ENCODE peak calls at places on chromosomes 3 and 15, in eight cellular contexts. One of them, this sample, is unnamed.

GRCh38 chr3:172512363-172512762 is 10.9 kb downstream of the TNFSF10 start:
- DNase-seq in osteocyte: no peak
- DNase-seq in NCI-H2081: no peak
- DNase-seq in HTR-8/SVneo: no peak
- DNase-seq in HS-5: no peak
- DNase-seq in mammary epithelial cell: no peak
- DNase-seq in HCEC 1CT: no peak
- DNase-seq in HFFc6: no peak
- DNase-seq in this sample: peak

GRCh38 chr3:149342413-149343340 is 9.2 kb upstream of the TM4SF18 start:
- DNase-seq in osteocyte: no peak
- DNase-seq in NCI-H2081: no peak
- DNase-seq in HTR-8/SVneo: peak
- DNase-seq in HS-5: peak
- DNase-seq in mammary epithelial cell: peak
- DNase-seq in HCEC 1CT: peak
- DNase-seq in HFFc6: peak
- DNase-seq in this sample: no peak

GRCh38 chr15:70339551-70340517 is 242.1 kb upstream of the TLE3 start:
- DNase-seq in osteocyte: peak
- DNase-seq in NCI-H2081: no peak
- DNase-seq in HTR-8/SVneo: no peak
- DNase-seq in HS-5: no peak
- DNase-seq in mammary epithelial cell: no peak
- DNase-seq in HCEC 1CT: peak
- DNase-seq in HFFc6: no peak
- DNase-seq in this sample: no peak

GRCh38 chr3:126355251-126355650 is 2.0 kb downstream of the KLF15 start:
- DNase-seq in osteocyte: no peak
- DNase-seq in NCI-H2081: no peak
- DNase-seq in HTR-8/SVneo: no peak
- DNase-seq in HS-5: no peak
- DNase-seq in mammary epithelial cell: no peak
- DNase-seq in HCEC 1CT: no peak
- DNase-seq in HFFc6: no peak
- DNase-seq in this sample: no peak

GRCh38 chr15:67770098-67770628 is 55.1 kb upstream of the SKOR1 start:
- DNase-seq in osteocyte: no peak
- DNase-seq in NCI-H2081: no peak
- DNase-seq in HTR-8/SVneo: no peak
- DNase-seq in HS-5: no peak
- DNase-seq in mammary epithelial cell: no peak
- DNase-seq in HCEC 1CT: no peak
- DNase-seq in HFFc6: no peak
- DNase-seq in this sample: no peak

GRCh38 chr3:133733226-133733625 is 13.0 kb upstream of the TF start:
- DNase-seq in osteocyte: no peak
- DNase-seq in NCI-H2081: no peak
- DNase-seq in HTR-8/SVneo: no peak
- DNase-seq in HS-5: no peak
- DNase-seq in mammary epithelial cell: no peak
- DNase-seq in HCEC 1CT: no peak
- DNase-seq in HFFc6: no peak
- DNase-seq in this sample: no peak

GRCh38 chr15:99954361-99955180 is 221.3 kb upstream of the LYSMD4 start:
- DNase-seq in osteocyte: peak
- DNase-seq in NCI-H2081: no peak
- DNase-seq in HTR-8/SVneo: no peak
- DNase-seq in HS-5: no peak
- DNase-seq in mammary epithelial cell: no peak
- DNase-seq in HCEC 1CT: no peak
- DNase-seq in HFFc6: no peak
- DNase-seq in this sample: no peak

GRCh38 chr15:99328673-99329072 is 77.4 kb downstream of the LRRC28 start:
- DNase-seq in osteocyte: no peak
- DNase-seq in NCI-H2081: no peak
- DNase-seq in HTR-8/SVneo: no peak
- DNase-seq in HS-5: no peak
- DNase-seq in mammary epithelial cell: no peak
- DNase-seq in HCEC 1CT: no peak
- DNase-seq in HFFc6: no peak
- DNase-seq in this sample: no peak

GRCh38 chr3:9250236-9250635 is 790 bp upstream of the SRGAP3 start:
- DNase-seq in osteocyte: no peak
- DNase-seq in NCI-H2081: no peak
- DNase-seq in HTR-8/SVneo: no peak
- DNase-seq in HS-5: no peak
- DNase-seq in mammary epithelial cell: no peak
- DNase-seq in HCEC 1CT: no peak
- DNase-seq in HFFc6: no peak
- DNase-seq in this sample: peak

GRCh38 chr15:85625856-85626255 is 168.9 kb downstream of the KLHL25 start:
- DNase-seq in osteocyte: no peak
- DNase-seq in NCI-H2081: no peak
- DNase-seq in HTR-8/SVneo: no peak
- DNase-seq in HS-5: no peak
- DNase-seq in mammary epithelial cell: peak
- DNase-seq in HCEC 1CT: peak
- DNase-seq in HFFc6: no peak
- DNase-seq in this sample: no peak

GRCh38 chr3:119342176-119342575 is 48.0 kb downstream of the ARHGAP31 start:
- DNase-seq in osteocyte: no peak
- DNase-seq in NCI-H2081: no peak
- DNase-seq in HTR-8/SVneo: no peak
- DNase-seq in HS-5: no peak
- DNase-seq in mammary epithelial cell: no peak
- DNase-seq in HCEC 1CT: no peak
- DNase-seq in HFFc6: no peak
- DNase-seq in this sample: no peak

GRCh38 chr3:103048371-103048722 is 613.5 kb downstream of the ZPLD1 start:
- DNase-seq in osteocyte: no peak
- DNase-seq in NCI-H2081: no peak
- DNase-seq in HTR-8/SVneo: no peak
- DNase-seq in HS-5: peak
- DNase-seq in mammary epithelial cell: no peak
- DNase-seq in HCEC 1CT: no peak
- DNase-seq in HFFc6: no peak
- DNase-seq in this sample: peak

GRCh38 chr3:57017481-57017880 is 43.0 kb upstream of the SPATA12 start:
- DNase-seq in osteocyte: no peak
- DNase-seq in NCI-H2081: no peak
- DNase-seq in HTR-8/SVneo: no peak
- DNase-seq in HS-5: no peak
- DNase-seq in mammary epithelial cell: no peak
- DNase-seq in HCEC 1CT: no peak
- DNase-seq in HFFc6: no peak
- DNase-seq in this sample: peak

GRCh38 chr3:24202071-24202470 is 257.0 kb downstream of the NR1D2 start:
- DNase-seq in osteocyte: no peak
- DNase-seq in NCI-H2081: no peak
- DNase-seq in HTR-8/SVneo: no peak
- DNase-seq in HS-5: no peak
- DNase-seq in mammary epithelial cell: no peak
- DNase-seq in HCEC 1CT: peak
- DNase-seq in HFFc6: peak
- DNase-seq in this sample: no peak

GRCh38 chr15:78192826-78193594 is 41.4 kb downstream of the ACSBG1 start:
- DNase-seq in osteocyte: no peak
- DNase-seq in NCI-H2081: no peak
- DNase-seq in HTR-8/SVneo: no peak
- DNase-seq in HS-5: no peak
- DNase-seq in mammary epithelial cell: no peak
- DNase-seq in HCEC 1CT: no peak
- DNase-seq in HFFc6: no peak
- DNase-seq in this sample: no peak

GRCh38 chr3:133038731-133039398 is 674 bp downstream of the TMEM108 start:
- DNase-seq in osteocyte: no peak
- DNase-seq in NCI-H2081: peak
- DNase-seq in HTR-8/SVneo: no peak
- DNase-seq in HS-5: no peak
- DNase-seq in mammary epithelial cell: no peak
- DNase-seq in HCEC 1CT: no peak
- DNase-seq in HFFc6: no peak
- DNase-seq in this sample: peak

GRCh38 chr3:150721285-150722130 is 17.8 kb upstream of the ERICH6 start:
- DNase-seq in osteocyte: no peak
- DNase-seq in NCI-H2081: peak
- DNase-seq in HTR-8/SVneo: peak
- DNase-seq in HS-5: no peak
- DNase-seq in mammary epithelial cell: peak
- DNase-seq in HCEC 1CT: peak
- DNase-seq in HFFc6: peak
- DNase-seq in this sample: peak

GRCh38 chr3:61650276-61650675 is 88.9 kb downstream of the PTPRG start:
- DNase-seq in osteocyte: no peak
- DNase-seq in NCI-H2081: no peak
- DNase-seq in HTR-8/SVneo: no peak
- DNase-seq in HS-5: no peak
- DNase-seq in mammary epithelial cell: peak
- DNase-seq in HCEC 1CT: peak
- DNase-seq in HFFc6: peak
- DNase-seq in this sample: no peak

GRCh38 chr3:77041156-77041696 is 1.3 kb downstream of the ROBO2 start:
- DNase-seq in osteocyte: no peak
- DNase-seq in NCI-H2081: no peak
- DNase-seq in HTR-8/SVneo: no peak
- DNase-seq in HS-5: no peak
- DNase-seq in mammary epithelial cell: no peak
- DNase-seq in HCEC 1CT: no peak
- DNase-seq in HFFc6: no peak
- DNase-seq in this sample: no peak

GRCh38 chr15:99212401-99212800 is 37.0 kb downstream of the TTC23 start:
- DNase-seq in osteocyte: no peak
- DNase-seq in NCI-H2081: no peak
- DNase-seq in HTR-8/SVneo: peak
- DNase-seq in HS-5: no peak
- DNase-seq in mammary epithelial cell: no peak
- DNase-seq in HCEC 1CT: peak
- DNase-seq in HFFc6: peak
- DNase-seq in this sample: no peak

GRCh38 chr3:62142280-62142679 is 231.1 kb downstream of the FEZF2 start:
- DNase-seq in osteocyte: no peak
- DNase-seq in NCI-H2081: no peak
- DNase-seq in HTR-8/SVneo: no peak
- DNase-seq in HS-5: no peak
- DNase-seq in mammary epithelial cell: no peak
- DNase-seq in HCEC 1CT: no peak
- DNase-seq in HFFc6: no peak
- DNase-seq in this sample: no peak

GRCh38 chr15:47471020-47471419 is 246.3 kb upstream of the SEMA6D start:
- DNase-seq in osteocyte: no peak
- DNase-seq in NCI-H2081: no peak
- DNase-seq in HTR-8/SVneo: no peak
- DNase-seq in HS-5: no peak
- DNase-seq in mammary epithelial cell: no peak
- DNase-seq in HCEC 1CT: no peak
- DNase-seq in HFFc6: no peak
- DNase-seq in this sample: no peak

GRCh38 chr3:12691733-12692132 is 27.8 kb upstream of the RAF1 start:
- DNase-seq in osteocyte: no peak
- DNase-seq in NCI-H2081: no peak
- DNase-seq in HTR-8/SVneo: no peak
- DNase-seq in HS-5: no peak
- DNase-seq in mammary epithelial cell: no peak
- DNase-seq in HCEC 1CT: no peak
- DNase-seq in HFFc6: no peak
- DNase-seq in this sample: no peak

GRCh38 chr15:62046064-62046779 is 14.0 kb downstream of the VPS13C start:
- DNase-seq in osteocyte: no peak
- DNase-seq in NCI-H2081: no peak
- DNase-seq in HTR-8/SVneo: no peak
- DNase-seq in HS-5: no peak
- DNase-seq in mammary epithelial cell: no peak
- DNase-seq in HCEC 1CT: no peak
- DNase-seq in HFFc6: no peak
- DNase-seq in this sample: no peak